ENCODE peak calls at places on chromosomes 6 and 20, in five cellular contexts. U, H, T, D and O are unnamed samples. For H3K4me1, the result is how much of the 10 kb centered on the place peaks cover.

GRCh38 chr6:149336529-149336928 is 19.0 kb downstream of the TAB2 start:
- DNase-seq in U (no peak), H (no peak), T (no peak), D (no peak), O (no peak)

GRCh38 chr20:57663681-57664451 is 43.6 kb upstream of the ZBP1 start:
- DNase-seq in U (peak), H (no peak), T (peak), D (peak), O (peak)

GRCh38 chr6:63795006-63795405 is 159.4 kb downstream of the PHF3 start:
- DNase-seq in U (no peak), H (no peak), T (no peak), D (no peak), O (no peak)

GRCh38 chr6:129517288-129517687 is 192.7 kb downstream of the ARHGAP18 start:
- DNase-seq in U (no peak), H (no peak), T (no peak), D (no peak), O (no peak)

GRCh38 chr20:64256282-64256947 is 867 bp downstream of the PCMTD2 start:
- DNase-seq in U (peak), H (no peak), T (no peak), D (no peak), O (no peak)

GRCh38 chr20:14343658-14344057 is 6.2 kb upstream of the FLRT3 start:
- DNase-seq in U (no peak), H (no peak), T (no peak), D (no peak), O (no peak)

GRCh38 chr6:147430811-147431210 is 77.7 kb upstream of the SAMD5 start:
- DNase-seq in U (no peak), H (no peak), T (no peak), D (no peak), O (no peak)

GRCh38 chr20:13294522-13294921 is 73.4 kb downstream of the ISM1 start:
- DNase-seq in U (no peak), H (no peak), T (no peak), D (no peak), O (no peak)

GRCh38 chr6:25960689-25961088 is 1.9 kb upstream of the TRIM38 start:
- DNase-seq in U (no peak), H (no peak), T (no peak), D (no peak), O (no peak)

GRCh38 chr6:33725222-33725621 is 13.7 kb upstream of the UQCC2 start:
- DNase-seq in U (no peak), H (no peak), T (no peak), D (no peak), O (no peak)

GRCh38 chr6:35294308-35294945 is 3.2 kb upstream of the DEF6 start:
- DNase-seq in U (peak), H (no peak), T (no peak), D (peak), O (no peak)

GRCh38 chr6:145784683-145785082 is 29.9 kb downstream of the FBXO30 start:
- DNase-seq in U (no peak), H (no peak), T (no peak), D (no peak), O (peak)

GRCh38 chr6:104750449-104750848 is 109.3 kb downstream of the HACE1 start:
- DNase-seq in U (no peak), H (no peak), T (no peak), D (no peak), O (no peak)

GRCh38 chr6:99613705-99614429 is 7.2 kb downstream of the PRDM13 start:
- DNase-seq in U (no peak), H (no peak), T (no peak), D (peak), O (no peak)

GRCh38 chr6:121479486-121480098 is 44.1 kb downstream of the GJA1 start:
- DNase-seq in U (no peak), H (no peak), T (no peak), D (no peak), O (no peak)
- H3K27ac ChIP-seq in U (no peak), H (no peak), T (no peak), D (no peak), O (no peak)

GRCh38 chr20:22385602-22386299 is 198.6 kb downstream of the FOXA2 start:
- DNase-seq in U (no peak), H (no peak), T (no peak), D (no peak), O (no peak)

GRCh38 chr20:22382742-22383141 is 201.6 kb downstream of the FOXA2 start:
- DNase-seq in U (no peak), H (peak), T (no peak), D (no peak), O (no peak)

GRCh38 chr20:22384978-22385377 is 199.4 kb downstream of the FOXA2 start:
- DNase-seq in U (no peak), H (no peak), T (no peak), D (no peak), O (no peak)

GRCh38 chr20:22381812-22382416 is 202.5 kb downstream of the FOXA2 start:
- DNase-seq in U (no peak), H (no peak), T (no peak), D (no peak), O (no peak)

DNA sequence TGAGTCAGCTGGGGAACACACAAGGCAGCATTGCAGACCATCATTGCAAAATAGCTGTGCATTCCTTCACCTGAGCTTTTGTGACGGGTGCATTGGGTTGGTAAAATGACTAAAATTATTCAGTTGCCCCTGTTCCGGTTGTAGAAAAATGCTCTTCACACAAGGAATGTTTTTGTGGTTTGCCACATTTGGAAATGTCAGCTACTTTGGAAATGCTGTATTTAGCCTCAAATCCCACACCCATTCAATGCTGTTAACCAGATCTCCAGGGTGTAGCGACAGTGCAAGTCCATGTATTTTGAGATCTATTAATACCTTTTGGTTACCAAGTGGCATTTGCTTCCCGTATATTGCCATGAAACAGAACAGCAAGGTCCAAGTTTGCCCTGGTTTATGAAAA is 201.2 kb downstream of the FOXA2 start:
- DNase-seq in U (no peak), H (peak), T (no peak), D (no peak), O (no peak)
- H3K4me1 ChIP-seq in U (under half), H (half or more), T (under half), D (under half), O (under half)

GRCh38 chr6:123171341-123171740 is 175.3 kb downstream of the CLVS2 start:
- DNase-seq in U (no peak), H (no peak), T (no peak), D (no peak), O (no peak)

GRCh38 chr6:123168892-123169851 is 173.1 kb downstream of the CLVS2 start:
- DNase-seq in U (no peak), H (no peak), T (no peak), D (no peak), O (no peak)
- TF ChIP-seq CTCF in U (no peak), H (no peak), T (no peak), D (no peak), O (no peak)

DNA sequence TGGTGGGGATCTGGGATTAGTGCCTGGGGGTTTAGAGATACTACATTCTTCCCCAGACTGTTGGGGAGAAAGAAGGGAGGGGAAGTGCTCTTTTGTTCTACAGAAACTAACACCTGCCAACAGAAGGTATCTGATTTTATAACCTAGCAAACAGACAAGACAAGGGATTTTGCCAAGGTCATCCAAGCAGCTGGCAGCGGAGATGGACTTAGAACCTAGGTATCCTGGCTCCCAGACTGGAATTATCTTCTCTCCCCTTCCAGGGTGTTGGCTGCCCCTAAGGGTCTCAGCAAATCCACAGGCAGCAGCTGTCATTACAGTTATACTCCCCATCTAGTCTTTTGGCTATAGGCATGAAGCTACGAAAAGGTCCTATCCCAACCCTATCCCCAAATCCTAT is 8.4 kb downstream of the SDC4 start:
- DNase-seq in U (no peak), H (no peak), T (no peak), D (no peak), O (no peak)
- H3K27ac ChIP-seq in U (no peak), H (peak), T (peak), D (peak), O (peak)

GRCh38 chr6:16284472-16284871 is 46.1 kb downstream of the GMPR start:
- DNase-seq in U (no peak), H (no peak), T (no peak), D (no peak), O (no peak)
- H3K4me1 ChIP-seq in U (under half), H (under half), T (under half), D (under half), O (under half)

DNA sequence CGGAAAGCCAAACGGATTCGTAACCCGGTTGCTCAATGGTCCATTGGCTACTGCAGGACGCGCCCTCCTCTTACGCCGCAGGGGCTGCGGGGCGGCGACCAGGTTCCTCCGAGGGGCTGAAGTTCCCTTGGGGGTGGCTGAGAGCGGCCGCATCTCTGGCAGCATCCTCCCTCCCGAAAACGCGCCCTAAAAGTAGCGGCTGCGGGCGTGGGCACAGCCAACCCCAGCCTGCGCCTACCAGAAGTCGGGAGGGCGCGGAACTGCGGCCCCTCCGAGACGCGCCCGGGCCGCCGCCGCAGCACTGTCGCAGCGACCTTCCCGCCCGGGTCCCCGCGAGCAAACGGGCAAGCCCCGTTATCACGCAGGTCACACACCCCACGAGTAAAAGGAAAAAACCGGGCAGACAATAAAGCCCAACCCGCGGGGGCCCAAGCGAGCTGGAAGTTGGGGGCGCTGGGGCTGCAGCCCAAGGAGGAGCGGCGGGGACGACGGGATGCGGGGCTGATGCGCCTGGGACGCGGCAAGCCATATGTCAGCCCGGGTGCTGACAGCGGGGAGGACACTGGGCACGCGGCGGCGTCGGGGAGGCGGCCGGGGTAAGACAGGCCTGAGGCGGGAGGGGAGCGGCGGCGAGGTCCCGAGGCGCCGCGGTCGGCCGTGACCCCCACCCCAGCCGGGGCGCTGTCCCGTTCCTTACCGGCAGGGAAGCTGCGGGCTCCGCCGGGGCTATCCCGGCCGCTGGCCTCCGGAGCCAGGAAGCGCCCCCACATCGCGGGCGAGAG is 700 bp downstream of the CEP85L start:
- DNase-seq in U (peak), H (no peak), T (no peak), D (peak), O (peak)
- TF ChIP-seq CTCF in U (no peak), H (no peak), T (no peak), D (no peak), O (peak)

GRCh38 chr6:88614306-88614877 is 349.0 kb downstream of the RNGTT start:
- DNase-seq in U (no peak), H (no peak), T (no peak), D (no peak), O (no peak)

GRCh38 chr6:88612631-88613030 is 350.8 kb downstream of the RNGTT start:
- DNase-seq in U (no peak), H (no peak), T (no peak), D (no peak), O (no peak)

GRCh38 chr6:88611721-88612120 is 351.7 kb downstream of the RNGTT start:
- DNase-seq in U (no peak), H (no peak), T (no peak), D (no peak), O (no peak)

GRCh38 chr6:88619951-88620350 is 343.5 kb downstream of the RNGTT start:
- DNase-seq in U (no peak), H (no peak), T (no peak), D (no peak), O (no peak)

DNA sequence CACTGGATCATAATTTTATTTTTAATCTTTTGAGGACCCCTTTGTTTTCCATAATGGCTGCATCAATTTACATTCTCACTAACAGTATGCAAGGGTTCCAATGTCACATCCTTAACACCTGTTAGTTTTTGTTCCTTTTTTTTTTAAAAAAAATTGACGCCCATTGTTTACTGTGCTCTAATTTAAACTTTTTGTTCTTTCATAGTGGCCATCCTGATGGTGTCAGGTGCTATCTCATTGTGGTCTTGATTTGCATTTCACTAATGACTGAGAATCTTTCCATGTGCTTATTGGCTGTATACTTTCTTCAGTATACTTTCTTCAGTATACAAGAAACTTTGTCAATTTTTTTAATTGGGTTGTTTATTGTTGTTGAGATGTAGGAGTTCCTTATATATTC is 347.0 kb downstream of the RNGTT start:
- DNase-seq in U (no peak), H (no peak), T (no peak), D (no peak), O (no peak)
- H3K27ac ChIP-seq in U (peak), H (no peak), T (no peak), D (no peak), O (no peak)

GRCh38 chr20:41052742-41053419 is 24.3 kb downstream of the TOP1 start:
- DNase-seq in U (no peak), H (no peak), T (no peak), D (no peak), O (no peak)

GRCh38 chr20:41048475-41049242 is 20.0 kb downstream of the TOP1 start:
- DNase-seq in U (no peak), H (no peak), T (no peak), D (no peak), O (no peak)

GRCh38 chr20:41050361-41051019 is 21.9 kb downstream of the TOP1 start:
- DNase-seq in U (no peak), H (no peak), T (no peak), D (no peak), O (no peak)

GRCh38 chr20:41049451-41049850 is 20.8 kb downstream of the TOP1 start:
- DNase-seq in U (no peak), H (no peak), T (no peak), D (no peak), O (no peak)

DNA sequence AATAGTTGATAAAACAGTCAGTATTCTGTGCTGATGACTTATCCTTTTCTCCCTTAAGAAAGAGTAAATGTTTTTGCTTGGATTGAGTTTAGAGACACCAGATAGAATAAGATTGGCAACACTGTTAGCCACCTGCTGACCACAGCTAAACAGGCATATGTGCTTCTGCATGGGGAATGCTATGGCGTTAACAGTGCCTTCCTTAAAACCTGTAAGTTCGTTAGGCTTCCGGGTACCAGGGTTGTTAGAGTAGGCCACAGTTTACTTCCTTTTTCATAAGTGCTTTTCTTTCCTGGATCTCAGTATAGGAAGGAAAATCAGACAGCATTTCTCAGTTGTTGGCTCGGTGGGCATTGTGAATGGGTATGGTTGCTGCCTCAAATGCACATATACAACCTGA is 22.8 kb downstream of the TOP1 start:
- DNase-seq in U (no peak), H (no peak), T (no peak), D (no peak), O (no peak)
- H3K4me1 ChIP-seq in U (half or more), H (under half), T (under half), D (under half), O (half or more)